ENCODE peak calls at places on chromosome 12, in four cellular contexts. C, Q, M and R are unnamed samples.

GRCh38 chr12:67517181-67517887 is 131.2 kb upstream of the DYRK2 start:
- DNase-seq in Q (no peak), C (peak), M (no peak), R (no peak)

GRCh38 chr12:124318336-124319020 is 23.6 kb downstream of the RFLNA start:
- DNase-seq in M (no peak), Q (no peak), C (no peak), R (no peak)

GRCh38 chr12:122610911-122611310 is 83.9 kb downstream of the KNTC1 start:
- DNase-seq in M (no peak), Q (peak), C (peak), R (no peak)

GRCh38 chr12:122669397-122670070 is 33.6 kb downstream of the HCAR2 start:
- DNase-seq in C (peak), Q (no peak), M (no peak), R (no peak)

GRCh38 chr12:4139191-4139590 is 134.4 kb upstream of the CCND2 start:
- DNase-seq in M (no peak), C (no peak), Q (no peak), R (no peak)

GRCh38 chr12:65740873-65741600 is 83.2 kb upstream of the HMGA2 start:
- DNase-seq in M (peak), C (peak), Q (no peak), R (peak)

GRCh38 chr12:99920561-99920960 is 64.2 kb downstream of the ANKS1B start:
- DNase-seq in M (no peak), Q (no peak), C (no peak), R (no peak)

GRCh38 chr12:8890313-8891084 is 23.8 kb upstream of the PHC1 start:
- DNase-seq in C (peak), M (peak), Q (peak), R (peak)

GRCh38 chr12:75205556-75205955 is 4.1 kb downstream of the KCNC2 start:
- DNase-seq in M (no peak), C (no peak), Q (no peak), R (no peak)

GRCh38 chr12:7806863-7807487 is 17.8 kb downstream of the NANOG start:
- DNase-seq in C (peak), Q (peak), M (peak), R (peak)
- TF ChIP-seq EZH2phosphoT487 in C (no peak), Q (no peak), M (no peak), R (no peak)

DNA sequence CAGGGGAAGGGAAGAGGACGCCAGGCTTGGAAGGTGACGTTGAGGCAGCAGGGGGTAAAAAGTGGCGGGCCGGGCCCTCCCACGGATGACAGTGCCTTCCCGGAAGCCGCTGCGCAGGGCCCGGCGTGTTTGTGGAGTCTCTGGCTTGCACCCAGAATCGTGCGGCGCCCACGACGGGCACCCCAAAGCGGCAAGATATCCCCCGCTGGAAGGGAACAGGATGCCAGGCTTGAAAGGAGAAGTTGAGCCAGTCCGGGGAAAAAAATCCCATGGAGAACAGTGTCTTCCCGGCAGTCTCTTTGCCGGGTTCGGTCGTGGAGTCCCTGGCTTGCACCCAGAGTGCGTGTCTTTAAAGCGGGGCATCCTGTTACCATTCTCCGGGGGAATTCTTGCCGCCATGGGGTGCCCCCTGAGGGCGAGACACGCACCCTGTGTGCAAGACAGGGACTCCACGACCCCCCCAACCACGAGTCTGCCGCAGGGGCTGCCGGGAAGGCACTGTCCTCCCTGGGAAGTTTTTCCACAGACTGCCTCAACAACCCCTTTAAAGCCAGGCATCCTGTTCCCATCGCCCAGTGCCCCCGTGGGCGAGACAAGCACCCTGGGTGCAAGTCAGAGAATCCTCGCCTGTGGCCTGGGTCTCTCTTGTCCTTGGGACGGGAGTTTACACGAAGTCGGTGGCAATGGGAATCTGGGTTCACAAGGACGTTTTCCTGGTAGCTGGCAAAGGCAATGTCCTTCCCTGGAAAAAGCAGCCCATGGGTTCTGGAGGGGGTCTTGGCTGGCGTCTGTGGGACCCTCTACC is 156.1 kb upstream of the ALG10B start:
- DNase-seq in M (no peak), Q (no peak), C (no peak), R (no peak)
- TF ChIP-seq EZH2phosphoT487 in M (no peak), Q (no peak), C (no peak), R (no peak)

DNA sequence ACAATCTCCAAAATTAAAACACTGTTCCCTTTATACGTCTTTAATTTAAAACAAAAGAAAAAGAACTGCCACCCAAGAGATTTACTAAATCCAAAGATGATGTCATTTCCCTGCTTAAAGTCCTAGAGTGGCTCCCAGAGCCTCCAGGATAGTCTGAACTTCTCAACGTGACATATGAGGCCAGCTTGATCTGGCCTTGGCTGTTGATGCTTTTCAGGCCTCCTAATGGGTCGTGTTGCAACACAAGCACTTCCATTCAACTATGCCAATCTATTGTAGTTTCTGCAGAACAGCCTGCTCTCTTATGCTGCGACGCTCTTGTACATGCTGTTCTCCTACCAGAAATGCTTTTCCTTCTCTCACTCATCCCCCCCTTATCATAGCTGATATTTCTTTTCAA is 35.7 kb downstream of the LGR5 start:
- DNase-seq in C (no peak), M (no peak), Q (no peak), R (no peak)
- TF ChIP-seq EZH2phosphoT487 in C (no peak), M (no peak), Q (no peak), R (no peak)

DNA sequence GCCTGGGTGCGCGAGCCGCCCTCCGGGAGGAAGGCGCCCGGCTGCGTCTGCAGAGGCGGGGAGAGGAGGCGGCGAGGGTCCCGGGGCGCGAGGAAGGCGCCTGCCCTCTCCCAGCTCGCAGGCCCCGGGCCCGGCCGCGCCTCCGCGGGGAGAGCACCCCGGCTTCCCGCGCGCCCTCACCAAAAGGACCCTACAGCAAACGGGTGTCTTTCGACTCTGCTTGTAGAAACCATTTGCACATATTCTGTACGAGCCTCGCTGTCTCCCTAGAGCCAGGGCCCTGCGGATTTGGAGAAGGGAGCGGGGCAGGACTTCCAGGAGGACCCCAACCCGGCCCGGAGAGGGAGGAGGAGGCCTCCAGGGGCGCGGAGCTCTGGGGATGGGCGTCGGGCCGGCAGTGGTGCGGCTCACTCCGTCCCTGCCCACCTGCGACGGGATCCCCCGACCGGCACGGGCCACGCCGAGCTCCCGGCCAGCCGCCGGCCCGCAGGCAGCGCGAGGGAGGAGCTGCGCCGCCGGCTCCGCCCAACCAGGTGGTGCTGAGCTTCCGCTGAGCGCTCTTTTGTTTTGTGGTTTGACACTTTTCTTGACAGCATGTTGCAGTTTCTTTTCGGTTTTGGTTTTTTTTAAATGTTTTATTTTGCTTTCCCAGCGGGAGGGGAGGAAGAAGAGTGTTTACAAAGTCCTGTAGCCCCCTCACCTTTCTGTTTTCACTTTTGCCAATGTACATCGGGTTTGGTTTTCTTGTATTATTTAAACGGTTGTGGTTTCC is 103.2 kb upstream of the FKBP4 start:
- DNase-seq in M (no peak), Q (peak), C (no peak), R (peak)
- TF ChIP-seq EZH2phosphoT487 in M (no peak), Q (no peak), C (peak), R (no peak)

DNA sequence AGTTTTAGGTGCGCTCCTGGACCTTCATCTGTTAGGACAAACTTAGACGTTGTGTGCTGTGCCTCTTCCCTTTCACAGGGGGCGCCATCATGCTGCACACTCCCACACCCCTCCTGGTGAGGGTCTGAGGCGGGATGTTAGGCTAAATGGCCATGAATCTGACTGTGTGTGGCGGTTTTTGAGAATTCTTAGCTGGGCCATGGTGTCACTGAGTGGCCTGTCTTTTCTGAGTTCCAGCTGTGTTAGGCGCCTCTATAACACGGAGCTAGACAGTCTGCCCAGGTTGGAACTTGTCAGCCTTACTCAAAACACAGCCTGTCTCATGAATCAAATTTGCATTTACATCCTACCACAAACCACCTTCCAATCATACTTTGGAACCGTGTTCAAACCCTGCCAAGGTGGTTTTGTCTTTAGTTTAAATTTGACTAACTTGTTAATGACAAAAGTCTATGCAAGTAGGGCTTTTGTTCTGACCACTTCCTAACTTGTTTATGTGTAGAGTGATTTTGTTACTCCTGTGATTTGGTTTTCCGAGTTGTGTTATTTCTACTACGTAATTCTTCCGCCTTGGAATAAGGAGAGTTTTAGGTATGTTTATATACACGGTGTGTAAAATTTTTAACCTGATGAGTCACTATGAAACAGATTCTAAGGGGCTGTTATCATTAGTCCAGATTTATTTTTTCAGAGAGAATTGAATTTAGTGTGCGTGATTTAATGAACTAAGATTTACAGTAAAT is 19.6 kb downstream of the ACVR1B start:
- DNase-seq in Q (peak), C (peak), M (peak), R (peak)
- TF ChIP-seq EZH2phosphoT487 in Q (no peak), C (no peak), M (no peak), R (no peak)

GRCh38 chr12:91574391-91574790 is 391.8 kb upstream of the DCN start:
- DNase-seq in C (no peak), Q (no peak), M (no peak), R (no peak)
- TF ChIP-seq EZH2phosphoT487 in C (no peak), Q (no peak), M (no peak), R (no peak)